ENCODE peak calls at places on chromosomes 7 and 10, in five cellular contexts. A is fibroblast of villous mesenchyme, V is tibial artery, M is NB4, I is pancreas. J is an unnamed sample.

GRCh38 chr7:1693991-1694524 is 24.0 kb downstream of the ELFN1 start:
- DNase-seq in A (peak), V (peak), M (peak), I (peak), J (peak)

GRCh38 chr7:38273286-38273995 is at the start of gene TARP:
- DNase-seq in A (no peak), V (no peak), M (no peak), I (no peak), J (no peak)

GRCh38 chr7:76512941-76513816 is 2.8 kb downstream of the UPK3B start:
- DNase-seq in A (no peak), V (peak), M (peak), I (no peak), J (peak)

GRCh38 chr7:73815436-73815835 is 15.4 kb upstream of the CLDN4 start:
- DNase-seq in A (no peak), V (peak), M (no peak), I (peak), J (no peak)

GRCh38 chr10:31762306-31762705 is 166.3 kb downstream of the ARHGAP12 start:
- DNase-seq in A (no peak), V (no peak), M (no peak), I (no peak), J (no peak)

GRCh38 chr7:41437257-41438196 is 265.4 kb downstream of the INHBA start:
- DNase-seq in A (no peak), V (no peak), M (no peak), I (no peak), J (no peak)

GRCh38 chr10:117502421-117503169 is 40.0 kb upstream of the EMX2 start:
- DNase-seq in A (no peak), V (peak), M (no peak), I (no peak), J (no peak)

GRCh38 chr7:15555385-15555859 is 6.4 kb downstream of the AGMO start:
- DNase-seq in A (peak), V (no peak), M (no peak), I (no peak), J (peak)

GRCh38 chr7:47576031-47576908 is 5.6 kb downstream of the TNS3 start:
- DNase-seq in A (peak), V (peak), M (peak), I (no peak), J (peak)

GRCh38 chr7:93923291-93923690 is 1.8 kb downstream of the GNG11 start:
- DNase-seq in A (peak), V (no peak), M (peak), I (no peak), J (peak)

GRCh38 chr7:121373177-121373576 is 22.9 kb downstream of the FAM3C start:
- DNase-seq in A (no peak), V (no peak), M (no peak), I (no peak), J (no peak)

GRCh38 chr7:22660732-22661131 is 66.3 kb upstream of the IL6 start:
- DNase-seq in A (no peak), V (no peak), M (peak), I (no peak), J (no peak)

GRCh38 chr10:131770946-131771633 is 129.7 kb upstream of the PPP2R2D start:
- DNase-seq in A (no peak), V (no peak), M (no peak), I (no peak), J (no peak)

GRCh38 chr10:3850999-3851937 is 66.3 kb upstream of the KLF6 start:
- DNase-seq in A (peak), V (no peak), M (peak), I (no peak), J (peak)

GRCh38 chr10:86287966-86288579 is 78.5 kb downstream of the GRID1 start:
- DNase-seq in A (no peak), V (peak), M (peak), I (no peak), J (no peak)

GRCh38 chr7:149310113-149310836 is 48.3 kb downstream of the ZNF783 start:
- DNase-seq in A (peak), V (no peak), M (peak), I (no peak), J (peak)

GRCh38 chr10:32771217-32771616 is 186.8 kb downstream of the ITGB1 start:
- DNase-seq in A (no peak), V (no peak), M (no peak), I (no peak), J (no peak)

GRCh38 chr10:111439034-111439842 is 362.4 kb downstream of the ADRA2A start:
- DNase-seq in A (no peak), V (no peak), M (no peak), I (no peak), J (no peak)

GRCh38 chr10:20091698-20092097 is 275.5 kb downstream of the PLXDC2 start:
- DNase-seq in A (no peak), V (no peak), M (no peak), I (no peak), J (no peak)

GRCh38 chr7:16668049-16668858 is 22.3 kb downstream of the BZW2 start:
- DNase-seq in A (peak), V (peak), M (peak), I (no peak), J (peak)

GRCh38 chr7:66310620-66311019 is 105.5 kb downstream of the TPST1 start:
- DNase-seq in A (no peak), V (no peak), M (no peak), I (no peak), J (no peak)

GRCh38 chr10:77131214-77131613 is 506.4 kb downstream of the KCNMA1 start:
- DNase-seq in A (no peak), V (no peak), M (no peak), I (no peak), J (no peak)

GRCh38 chr10:91672021-91672608 is 39.2 kb upstream of the PPP1R3C start:
- DNase-seq in A (peak), V (no peak), M (peak), I (no peak), J (peak)

GRCh38 chr7:30795161-30795943 is 24.1 kb downstream of the MINDY4 start:
- DNase-seq in A (no peak), V (no peak), M (peak), I (no peak), J (no peak)

GRCh38 chr10:107340345-107340744 is 175.8 kb upstream of the SORCS1 start:
- DNase-seq in A (peak), V (no peak), M (peak), I (no peak), J (no peak)

GRCh38 chr10:118725784-118726507 is 28.8 kb downstream of the CACUL1 start:
- DNase-seq in A (peak), V (no peak), M (no peak), I (no peak), J (peak)

GRCh38 chr10:91604936-91605534 is 27.8 kb downstream of the PPP1R3C start:
- DNase-seq in A (peak), V (no peak), M (no peak), I (no peak), J (peak)

GRCh38 chr7:142477079-142477651 is 219.3 kb upstream of the PRSS58 start:
- DNase-seq in A (no peak), V (no peak), M (peak), I (no peak), J (peak)

GRCh38 chr10:62652114-62652513 is 152.4 kb upstream of the ADO start:
- DNase-seq in A (no peak), V (no peak), M (no peak), I (no peak), J (no peak)

GRCh38 chr10:97689637-97690036 is 2.6 kb upstream of the AVPI1 start:
- DNase-seq in A (peak), V (peak), M (peak), I (no peak), J (peak)

GRCh38 chr7:2709553-2710165 is 21.7 kb downstream of the AMZ1 start:
- DNase-seq in A (no peak), V (no peak), M (peak), I (peak), J (peak)

GRCh38 chr10:17386616-17387075 is 67.7 kb downstream of the ST8SIA6 start:
- DNase-seq in A (peak), V (no peak), M (no peak), I (no peak), J (peak)

GRCh38 chr10:71131096-71131495 is 81.3 kb upstream of the UNC5B start:
- DNase-seq in A (no peak), V (peak), M (no peak), I (peak), J (no peak)

GRCh38 chr7:48390381-48391327 is 219.4 kb downstream of the ABCA13 start:
- DNase-seq in A (peak), V (no peak), M (peak), I (no peak), J (no peak)

GRCh38 chr10:47260505-47261111 is 39.4 kb upstream of the GDF10 start:
- DNase-seq in A (no peak), V (no peak), M (peak), I (no peak), J (no peak)

DNA sequence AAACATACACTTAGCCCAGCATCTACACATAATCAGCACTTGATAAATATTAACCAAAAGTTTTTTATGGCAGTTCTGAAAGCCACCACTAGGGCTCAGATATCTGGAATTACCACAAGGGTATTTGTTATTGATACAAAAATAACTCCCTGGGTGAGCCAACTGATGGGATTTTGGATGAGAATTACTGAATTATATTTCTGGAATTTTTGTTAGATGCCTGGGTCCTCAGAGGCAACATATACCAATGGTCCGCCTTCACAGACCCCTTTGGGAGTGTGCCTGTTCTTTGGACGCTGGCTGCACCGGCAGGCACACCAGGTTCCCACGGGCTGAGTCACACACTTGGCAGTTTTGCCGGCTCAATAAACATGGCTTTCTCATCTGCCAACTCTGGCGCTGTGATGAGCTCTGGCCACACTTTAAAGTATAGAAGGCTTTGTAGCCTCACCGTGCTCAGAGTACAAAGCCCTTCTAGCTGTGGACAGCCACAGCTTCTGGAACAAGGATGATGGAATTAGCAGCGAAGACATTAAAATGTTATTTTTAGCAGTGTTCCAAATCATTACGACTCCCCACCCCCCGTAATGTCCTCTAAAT is 24.5 kb upstream of the EEPD1 start:
- DNase-seq in A (peak), V (peak), M (peak), I (peak), J (peak)
- TF ChIP-seq CTCF in A (peak), V (peak), M (peak), I (peak), J (peak)

GRCh38 chr10:103839867-103840746 is 15.3 kb downstream of the SH3PXD2A start:
- DNase-seq in A (no peak), V (peak), M (no peak), I (no peak), J (no peak)
- H3K4me3 ChIP-seq in A (no peak), V (no peak), M (no peak), I (no peak), J (no peak)

GRCh38 chr7:77655836-77656455 is 40.3 kb upstream of the RSBN1L start:
- DNase-seq in A (peak), V (no peak), M (peak), I (no peak), J (peak)

GRCh38 chr7:77653572-77653971 is 42.7 kb upstream of the RSBN1L start:
- DNase-seq in A (no peak), V (no peak), M (no peak), I (no peak), J (no peak)

GRCh38 chr7:77658928-77659327 is 37.3 kb upstream of the RSBN1L start:
- DNase-seq in A (no peak), V (no peak), M (no peak), I (no peak), J (no peak)

GRCh38 chr7:77655361-77655760 is 40.9 kb upstream of the RSBN1L start:
- DNase-seq in A (no peak), V (no peak), M (no peak), I (no peak), J (no peak)

DNA sequence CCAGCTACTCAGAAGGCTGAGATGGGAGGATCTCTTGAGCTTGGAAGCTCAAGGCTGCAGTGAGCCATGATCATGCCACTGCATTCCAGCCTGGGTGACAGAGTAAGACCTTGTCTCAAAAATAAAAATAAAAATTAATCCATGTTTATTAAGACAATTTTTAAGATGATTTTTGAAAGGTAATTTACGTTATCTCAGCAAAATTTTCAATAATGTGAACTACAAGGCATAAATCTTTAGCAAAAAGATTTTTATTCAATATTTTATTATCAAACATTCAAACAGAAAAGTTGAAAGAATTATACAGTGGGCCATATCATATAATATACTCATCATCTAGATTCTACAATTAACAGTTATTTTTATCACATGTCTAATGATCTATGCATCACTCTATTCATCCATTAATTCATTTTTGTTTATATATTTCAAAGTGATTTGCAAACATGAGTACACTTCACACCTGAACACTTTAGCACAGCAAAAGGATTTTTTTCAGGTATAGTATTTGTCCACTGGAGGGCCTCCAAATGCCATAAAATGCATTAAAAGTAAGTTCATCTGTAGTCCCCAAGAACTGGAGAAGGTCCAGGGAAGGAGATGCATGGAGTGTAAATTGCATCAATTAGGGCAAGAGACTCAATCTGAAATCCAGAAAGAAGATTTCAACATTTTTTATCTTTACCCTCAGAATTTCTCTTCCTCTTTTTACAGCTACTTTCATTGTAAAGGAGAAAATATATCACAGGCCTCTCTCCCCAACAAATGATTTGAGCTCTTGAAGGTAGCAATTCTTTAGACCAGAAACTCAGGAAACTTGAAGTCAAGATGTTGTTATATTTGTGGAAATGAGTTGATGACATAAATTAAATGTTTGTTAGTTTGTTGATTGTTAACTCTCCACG is 38.6 kb upstream of the RSBN1L start:
- DNase-seq in A (peak), V (no peak), M (peak), I (no peak), J (peak)
- TF ChIP-seq CTCF in A (peak), V (peak), M (peak), I (peak), J (peak)

DNA sequence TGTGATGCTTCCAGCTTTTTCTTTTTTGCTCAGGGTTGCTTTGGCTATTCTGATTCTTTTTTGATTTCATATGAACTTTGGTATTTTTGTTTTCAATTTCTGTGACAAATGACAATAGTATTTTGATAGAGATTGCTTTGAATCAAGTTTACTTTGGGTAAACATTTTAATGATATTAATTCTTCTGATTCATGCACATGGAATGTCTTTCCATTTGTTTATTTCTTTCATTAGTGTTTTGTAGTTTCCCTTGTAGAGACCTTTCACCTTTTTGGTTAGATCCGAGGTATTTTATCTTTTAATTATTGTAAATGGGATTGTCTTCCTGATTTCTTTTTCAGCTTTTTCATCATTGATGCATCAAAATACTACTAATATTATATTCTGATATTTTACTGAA is 93.2 kb downstream of the LANCL2 start:
- DNase-seq in A (peak), V (no peak), M (no peak), I (no peak), J (no peak)
- H3K4me3 ChIP-seq in A (no peak), V (no peak), M (no peak), I (no peak), J (no peak)